ENCODE peak calls at places on chromosomes 11 and 22, in ten cellular contexts. J is A673; Y is CD8-positive, alpha-beta T cell; P is A549; O is tibial nerve; T is mammary epithelial cell; Q is uterus; E is brain microvascular endothelial cell; C is GM12878; I is mesendoderm. N is an unnamed sample.

GRCh38 chr11:107494036-107494435 is 36.4 kb upstream of the CWF19L2 start:
- DNase-seq in J (no peak), P (no peak), T (no peak), Q (no peak), Y (no peak), C (no peak), E (no peak), O (no peak), I (no peak), N (no peak)

GRCh38 chr11:60952742-60953170 is 780 bp upstream of the SLC15A3 start:
- DNase-seq in P (no peak), T (no peak), Y (no peak), I (peak), C (no peak), E (no peak), Q (no peak), O (no peak), J (no peak), N (no peak)

GRCh38 chr11:2204361-2205213 is 33.0 kb upstream of the TH start:
- DNase-seq in J (no peak), I (no peak), C (no peak), E (no peak), T (no peak), P (no peak), O (no peak), Y (no peak), Q (peak), N (no peak)

GRCh38 chr22:28222066-28222465 is 303.0 kb upstream of the PITPNB start:
- DNase-seq in E (no peak), T (no peak), I (no peak), P (no peak), O (no peak), Q (no peak), Y (no peak), C (no peak), J (no peak), N (no peak)

GRCh38 chr11:74325649-74326645 is 14.5 kb upstream of the P4HA3 start:
- DNase-seq in I (no peak), Q (peak), J (peak), T (no peak), Y (no peak), C (no peak), E (peak), O (peak), P (no peak), N (peak)

GRCh38 chr11:60710482-60710881 is 11.1 kb downstream of the MS4A8 start:
- DNase-seq in C (no peak), J (no peak), T (no peak), Y (no peak), I (peak), Q (no peak), P (peak), O (no peak), E (peak), N (no peak)

GRCh38 chr22:35717572-35717971 is at the start of gene APOL5:
- DNase-seq in I (no peak), Y (no peak), C (no peak), J (no peak), E (no peak), T (no peak), O (no peak), Q (no peak), P (no peak), N (no peak)

GRCh38 chr22:40890881-40891280 is 29.0 kb upstream of the DNAJB7 start:
- DNase-seq in Y (no peak), Q (no peak), P (no peak), T (no peak), E (no peak), I (no peak), O (no peak), C (no peak), J (no peak), N (no peak)

DNA sequence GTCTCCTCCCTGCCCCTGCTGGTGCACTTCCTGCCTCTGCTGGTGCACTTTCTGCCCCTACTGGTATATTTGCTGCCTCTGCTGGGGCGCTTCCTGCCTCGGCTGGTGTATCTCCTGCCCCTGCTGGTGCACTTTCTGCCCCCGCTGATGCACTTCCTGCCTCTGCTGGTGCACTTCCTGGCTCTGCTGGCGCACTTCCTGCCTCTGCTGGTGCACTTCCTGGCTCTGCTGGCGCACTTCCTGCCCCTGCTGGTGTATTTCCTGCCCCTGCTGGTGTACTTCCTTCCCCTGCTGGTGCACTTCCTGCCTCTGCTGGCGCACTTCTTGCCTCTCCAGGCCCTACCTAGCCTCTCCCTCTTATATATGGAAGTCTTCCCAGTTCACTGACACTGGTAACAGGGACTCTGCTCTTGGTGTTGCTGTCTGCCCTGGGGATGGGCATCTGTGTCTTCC is 10.1 kb downstream of the MTFP1 start:
- DNase-seq in C (no peak), Q (peak), P (no peak), E (no peak), O (no peak), T (no peak), J (peak), Y (peak), I (no peak), N (no peak)
- H3K4me3 ChIP-seq in C (peak), Q (no peak), P (no peak), E (no peak), O (no peak), T (no peak), J (peak), Y (peak), I (no peak), N (no peak)

DNA sequence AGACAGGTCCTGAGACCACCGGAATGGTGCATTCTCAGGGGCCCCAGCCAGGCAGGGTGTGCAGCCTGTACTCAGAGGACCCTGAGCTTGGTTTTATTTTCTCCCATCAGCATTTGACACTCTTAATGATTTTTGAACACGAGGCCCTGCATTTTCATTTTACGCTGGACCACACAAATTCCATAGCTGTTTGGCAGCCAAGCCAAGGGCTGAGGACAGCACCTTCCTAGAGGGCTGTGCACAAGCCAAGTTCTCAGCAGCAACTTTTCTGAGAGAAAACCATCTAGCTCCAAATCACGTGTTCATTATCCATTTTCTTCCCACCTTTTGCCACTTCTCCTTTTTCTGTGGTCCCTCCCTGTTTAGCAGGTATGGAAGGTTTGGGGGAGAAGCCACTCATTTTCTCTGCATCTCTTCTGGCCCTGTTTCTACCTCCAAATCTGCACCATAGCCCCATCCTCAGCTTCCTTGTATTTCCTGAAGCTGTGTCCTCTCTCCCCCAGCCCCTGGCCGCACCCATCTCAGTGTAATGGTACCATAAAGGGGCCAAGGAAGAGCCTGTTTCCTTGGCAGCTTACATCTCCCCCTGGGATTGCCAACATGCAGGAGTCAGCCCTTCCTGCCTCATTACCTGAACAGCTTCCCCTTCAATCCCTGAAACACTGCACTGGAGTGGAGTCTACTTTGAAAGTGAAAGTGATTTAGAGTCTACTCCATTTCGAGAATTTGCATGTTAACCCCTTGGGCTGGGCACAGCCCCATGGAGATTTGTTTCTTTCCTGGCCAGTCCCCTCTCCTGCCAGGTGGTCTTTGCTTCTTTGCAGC is 60.3 kb downstream of the TRAF6 start:
- DNase-seq in E (no peak), O (no peak), C (no peak), P (no peak), I (no peak), J (no peak), Y (no peak), Q (no peak), T (no peak), N (no peak)
- H3K4me3 ChIP-seq in E (no peak), O (peak), C (no peak), P (no peak), I (no peak), J (no peak), Y (peak), Q (no peak), T (no peak), N (peak)

DNA sequence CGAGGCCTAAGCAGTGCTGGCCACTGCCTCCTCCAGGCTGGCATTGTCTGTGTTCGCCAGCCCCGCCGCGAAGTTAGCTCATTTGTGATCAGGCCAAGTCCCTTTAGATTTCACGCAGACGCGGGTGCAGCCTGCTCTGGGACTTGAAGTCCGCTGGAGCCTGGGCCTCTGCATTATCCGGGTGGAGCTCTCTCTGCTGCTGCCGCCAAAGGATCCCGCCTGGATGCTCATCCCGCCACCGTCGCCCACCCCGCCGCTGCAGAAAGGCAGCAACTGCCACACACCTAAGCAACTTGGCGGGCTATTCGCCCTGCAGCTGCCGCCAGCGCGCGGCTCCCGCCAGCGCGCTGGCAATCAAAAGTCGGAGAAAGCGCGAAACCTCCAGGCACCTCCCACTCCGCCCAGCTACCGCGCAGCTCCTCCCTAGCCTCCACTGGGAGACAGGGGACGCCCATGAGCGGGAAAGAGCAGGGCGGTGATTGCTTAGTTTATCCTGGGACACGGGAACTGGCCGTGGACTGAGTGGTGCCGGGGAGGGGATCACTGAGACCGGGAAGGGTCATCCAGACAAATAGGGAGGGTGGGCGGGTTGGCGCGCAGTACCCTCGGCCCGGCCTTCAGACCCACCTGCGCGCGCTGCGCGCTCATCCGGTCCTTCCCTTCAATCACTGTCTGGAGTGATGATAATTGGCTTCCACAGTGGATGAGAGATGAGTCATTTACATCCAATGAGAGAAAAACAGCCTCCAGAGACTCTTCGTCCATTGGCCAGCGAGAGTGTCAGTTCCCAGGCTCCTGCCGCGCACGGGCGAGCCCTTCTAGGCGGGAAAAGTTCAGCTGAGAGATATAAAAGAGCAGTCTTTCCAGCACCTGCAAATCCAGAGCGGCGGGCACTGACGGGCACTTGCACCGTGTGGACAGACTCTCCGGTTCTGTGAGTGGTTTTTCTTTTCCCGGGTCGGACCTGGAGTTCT is at the start of gene FAM111B:
- DNase-seq in O (peak), C (peak), P (peak), E (peak), J (peak), I (peak), Q (peak), Y (peak), T (peak), N (no peak)
- H3K4me3 ChIP-seq in O (peak), C (peak), P (peak), E (peak), J (peak), I (peak), Q (peak), Y (peak), T (peak), N (peak)

GRCh38 chr11:62505784-62506145 is 40.8 kb downstream of the AHNAK start:
- DNase-seq in Y (no peak), I (no peak), Q (no peak), J (no peak), O (no peak), P (no peak), T (no peak), C (no peak), E (no peak), N (no peak)
- H3K4me3 ChIP-seq in Y (no peak), I (no peak), Q (no peak), J (no peak), O (peak), P (no peak), T (no peak), C (no peak), E (peak), N (peak)

GRCh38 chr22:45284705-45285305 is at the start of gene UPK3A:
- DNase-seq in E (no peak), Y (peak), C (no peak), Q (peak), J (no peak), P (no peak), O (no peak), I (peak), T (peak), N (no peak)
- H3K4me3 ChIP-seq in E (peak), Y (peak), C (peak), Q (no peak), J (no peak), P (peak), O (no peak), I (no peak), T (no peak), N (peak)

DNA sequence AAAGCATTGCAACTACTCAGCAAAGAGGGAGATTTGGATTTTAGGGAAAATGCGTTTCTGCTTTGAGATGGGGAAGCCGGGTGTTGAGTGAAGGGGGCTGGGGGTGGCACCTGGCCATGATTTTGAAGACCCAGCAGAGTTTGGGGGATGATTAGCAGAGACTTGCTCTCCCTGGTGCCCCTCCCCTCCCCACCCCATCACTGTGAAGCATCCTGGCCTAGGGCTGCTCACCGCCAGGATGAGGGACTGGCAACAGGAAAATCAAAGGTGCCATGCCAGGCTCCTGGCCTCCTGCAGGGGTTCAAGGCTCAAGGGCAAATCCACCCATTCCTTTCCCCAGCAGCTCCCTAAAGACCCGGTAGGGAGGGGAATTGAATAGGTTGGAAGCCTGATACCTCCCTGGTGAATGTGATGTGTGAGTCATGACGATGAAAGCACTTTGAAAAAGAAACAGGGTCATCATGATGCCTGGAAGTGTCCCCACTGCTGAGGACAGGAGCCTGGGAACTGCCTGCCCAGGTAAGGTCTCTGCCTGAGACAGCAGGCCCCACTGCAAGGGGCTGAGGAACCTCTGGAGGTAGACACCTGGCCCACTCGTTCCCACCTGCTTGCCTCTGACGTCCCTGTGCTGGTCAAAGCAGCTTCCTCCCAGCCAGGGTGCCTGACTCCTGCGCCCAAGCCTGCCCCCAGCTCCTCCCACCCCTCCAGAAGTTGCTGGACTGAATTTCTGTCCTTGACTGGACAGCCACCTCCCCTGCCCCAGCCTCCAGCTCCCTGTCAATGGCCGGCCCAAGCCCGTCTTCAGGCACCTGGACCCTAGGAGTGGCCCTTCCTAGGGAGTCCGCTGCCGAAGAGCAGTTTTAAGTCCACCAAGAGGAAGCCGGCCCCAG is 1.7 kb downstream of the CHST1 start:
- DNase-seq in Q (no peak), C (no peak), P (no peak), Y (no peak), I (peak), E (no peak), T (no peak), J (no peak), O (no peak), N (no peak)
- H3K4me3 ChIP-seq in Q (peak), C (no peak), P (peak), Y (no peak), I (no peak), E (peak), T (peak), J (peak), O (peak), N (peak)

GRCh38 chr11:5626191-5626590 is 1.4 kb downstream of the TRIM34 start:
- DNase-seq in I (no peak), C (no peak), O (no peak), Y (no peak), T (no peak), J (no peak), E (no peak), P (no peak), Q (no peak), N (no peak)
- H3K4me3 ChIP-seq in I (no peak), C (peak), O (no peak), Y (no peak), T (no peak), J (no peak), E (no peak), P (no peak), Q (no peak), N (no peak)

GRCh38 chr22:48098243-48098935 is 1335.9 kb downstream of the TBC1D22A start:
- DNase-seq in C (peak), T (no peak), J (no peak), Y (no peak), P (no peak), Q (peak), E (no peak), I (no peak), O (no peak), N (no peak)
- H3K4me3 ChIP-seq in C (peak), T (no peak), J (no peak), Y (peak), P (no peak), Q (no peak), E (no peak), I (no peak), O (no peak), N (no peak)